ENCODE peak calls at places on chromosomes 11 and 22, in seven cellular contexts. S, G, Y, F, A, H and V are unnamed samples.

GRCh38 chr11:133955091-133955846 is 1.5 kb downstream of the IGSF9B start:
- DNase-seq in Y (peak; percentile 22), H (no peak), F (peak; percentile 54), A (peak; percentile 86), G (no peak), S (no peak), V (no peak)

GRCh38 chr11:16528639-16529038 is 172.3 kb upstream of the SOX6 start:
- DNase-seq in H (no peak), G (no peak), S (no peak), Y (no peak), F (no peak), A (no peak), V (no peak)

GRCh38 chr11:15195454-15196200 is 80.9 kb downstream of the INSC start:
- DNase-seq in S (no peak), Y (no peak), F (no peak), H (no peak), A (no peak), G (no peak), V (peak; percentile 59)

GRCh38 chr11:65617136-65617850 is 1.7 kb downstream of the PCNX3 start:
- DNase-seq in S (no peak), G (no peak), H (no peak), F (no peak), Y (no peak), A (no peak), V (no peak)

GRCh38 chr11:11577246-11577855 is 44.5 kb downstream of the GALNT18 start:
- DNase-seq in Y (no peak), S (no peak), G (no peak), F (no peak), A (no peak), H (no peak), V (no peak)

GRCh38 chr11:94325681-94326080 is 21.3 kb downstream of the IZUMO1R start:
- DNase-seq in G (peak; percentile 70), F (peak; percentile 20), S (peak; percentile 54), H (no peak), A (no peak), Y (peak; percentile 1), V (no peak)

GRCh38 chr11:75428301-75428724 is 4.7 kb downstream of the KLHL35 start:
- DNase-seq in Y (peak; percentile 69), G (peak; percentile 87), F (peak; percentile 53), A (peak; percentile 95), S (peak; percentile 81), H (peak; percentile 89), V (no peak)

GRCh38 chr11:65866524-65867283 is 5.9 kb downstream of the EFEMP2 start:
- DNase-seq in A (no peak), Y (no peak), H (no peak), G (no peak), F (no peak), S (no peak), V (no peak)

GRCh38 chr11:94402355-94402754 is 1.1 kb upstream of the GPR83 start:
- DNase-seq in S (no peak), A (no peak), H (no peak), Y (no peak), G (no peak), F (no peak), V (no peak)

GRCh38 chr22:36293606-36294292 is 40.8 kb downstream of the APOL1 start:
- DNase-seq in S (no peak), Y (no peak), G (no peak), F (no peak), A (no peak), H (no peak), V (no peak)

GRCh38 chr11:2482745-2483144 is 37.9 kb downstream of the KCNQ1 start:
- DNase-seq in Y (no peak), A (no peak), H (peak; percentile 30), F (no peak), G (peak; percentile 2), S (no peak), V (no peak)

GRCh38 chr11:46352063-46352841 is 5.0 kb downstream of the DGKZ start:
- DNase-seq in F (peak; percentile 78), H (no peak), S (peak; percentile 30), A (no peak), Y (peak; percentile 79), G (no peak), V (no peak)

GRCh38 chr11:130719516-130719915 is 196.8 kb downstream of the SNX19 start:
- DNase-seq in A (no peak), S (no peak), Y (no peak), G (no peak), H (no peak), F (no peak), V (peak; percentile 12)

GRCh38 chr11:124080319-124081001 is 34.8 kb upstream of the VWA5A start:
- DNase-seq in F (no peak), Y (no peak), G (no peak), S (no peak), A (no peak), H (no peak), V (no peak)